ENCODE peak calls at places on chromosome 13, in four cellular contexts. A, T, V and E are unnamed samples.

GRCh38 chr13:40484981-40485380 is 181.5 kb downstream of the FOXO1 start:
- DNase-seq in V (no peak), A (no peak), T (no peak), E (no peak)

GRCh38 chr13:89550842-89551422 is 1796.6 kb upstream of the MIR17HG start:
- DNase-seq in T (no peak), A (no peak), V (peak; percentile 23), E (no peak)

GRCh38 chr13:103788061-103788652 is 721.9 kb upstream of the SLC10A2 start:
- DNase-seq in V (no peak), A (no peak), T (no peak), E (peak; percentile 10)

GRCh38 chr13:99709134-99709533 is 207.9 kb downstream of the TM9SF2 start:
- DNase-seq in V (no peak), T (no peak), A (no peak), E (no peak)

GRCh38 chr13:26420282-26420960 is 137.1 kb upstream of the WASF3 start:
- DNase-seq in A (no peak), V (no peak), T (no peak), E (no peak)

GRCh38 chr13:50236898-50237318 is 221.7 kb downstream of the KCNRG start:
- DNase-seq in V (peak; percentile 11), T (no peak), A (no peak), E (no peak)

GRCh38 chr13:112233256-112233655 is 142.9 kb upstream of the SPACA7 start:
- DNase-seq in T (no peak), V (no peak), A (no peak), E (no peak)

GRCh38 chr13:94416454-94417080 is 62.9 kb downstream of the DCT start:
- DNase-seq in A (no peak), T (peak; percentile 35), V (peak; percentile 25), E (peak; percentile 52)

GRCh38 chr13:110815471-110816204 is 99.2 kb downstream of the ANKRD10 start:
- DNase-seq in A (no peak), V (no peak), T (no peak), E (no peak)

GRCh38 chr13:99523838-99524237 is 22.6 kb downstream of the TM9SF2 start:
- DNase-seq in T (no peak), V (no peak), A (no peak), E (no peak)

GRCh38 chr13:111630411-111630810 is 310.0 kb downstream of the TEX29 start:
- DNase-seq in A (no peak), T (no peak), V (no peak), E (no peak)

GRCh38 chr13:103895835-103896520 is 829.8 kb upstream of the SLC10A2 start:
- DNase-seq in T (no peak), A (no peak), V (no peak), E (no peak)

GRCh38 chr13:27476943-27477681 is 26.7 kb upstream of the MTIF3 start:
- DNase-seq in T (no peak), V (peak; percentile 62), A (peak; percentile 18), E (no peak)

GRCh38 chr13:28658796-28659610 is at the start of gene POMP:
- DNase-seq in T (peak; percentile 74), V (peak; percentile 98), A (peak; percentile 87), E (peak; percentile 83)

GRCh38 chr13:43346427-43346826 is 323.0 kb downstream of the DNAJC15 start:
- DNase-seq in V (no peak), A (no peak), T (no peak), E (no peak)